ENCODE peak calls at places on chromosomes 13 and 19, in six cellular contexts. K is activated naive CD8-positive, alpha-beta T cell treated with anti-CD3 and anti-CD28 coated beads for 36 hours; Z is HFFc6; Y is anterior cingulate cortex; T is endothelial cell of umbilical vein; P is MCF 10A. H is an unnamed sample.

GRCh38 chr13:49214917-49215376 is 5.2 kb upstream of the MLNR start:
- DNase-seq in T (no peak), Z (no peak), K (peak), P (peak), Y (no peak), H (no peak)

GRCh38 chr19:40411958-40412499 is 1.1 kb downstream of the PRX start:
- DNase-seq in Y (no peak), P (no peak), K (no peak), T (no peak), Z (no peak), H (no peak)

GRCh38 chr13:86002921-86003488 is 203.8 kb upstream of the SLITRK6 start:
- DNase-seq in T (no peak), P (no peak), Y (no peak), Z (no peak), K (no peak), H (peak)

GRCh38 chr13:42732073-42732472 is 49.3 kb upstream of the FAM216B start:
- DNase-seq in K (no peak), T (no peak), Y (no peak), P (no peak), Z (no peak), H (no peak)

GRCh38 chr19:9906475-9907087 is 29.7 kb downstream of the OLFM2 start:
- DNase-seq in Z (no peak), T (no peak), P (no peak), K (no peak), Y (no peak), H (no peak)

GRCh38 chr13:40680659-40681323 is 14.3 kb upstream of the FOXO1 start:
- DNase-seq in T (peak), K (no peak), P (no peak), Y (no peak), Z (no peak), H (no peak)

GRCh38 chr13:112028481-112028880 is 38.5 kb upstream of the SOX1 start:
- DNase-seq in T (no peak), K (no peak), P (no peak), Y (no peak), Z (no peak), H (no peak)

GRCh38 chr13:29978211-29978610 is 127.8 kb upstream of the UBL3 start:
- DNase-seq in P (peak), T (no peak), Y (no peak), K (no peak), Z (no peak), H (no peak)

GRCh38 chr13:66693656-66694055 is 536.5 kb downstream of the PCDH9 start:
- DNase-seq in Y (no peak), P (no peak), Z (no peak), T (peak), K (no peak), H (no peak)

GRCh38 chr19:18433039-18433691 is 4.8 kb downstream of the ISYNA1 start:
- DNase-seq in K (no peak), Z (no peak), P (no peak), Y (no peak), T (no peak), H (no peak)

GRCh38 chr19:38079926-38080380 is 144.1 kb downstream of the DPF1 start:
- DNase-seq in K (no peak), Y (no peak), T (peak), Z (peak), P (peak), H (peak)